ENCODE peak calls at places on chromosomes 7 and 10, in seven cellular contexts. Q is mucosa of descending colon, X is suprapubic skin, S is left lung, G is A549, I is ovary, Z is uterus. C is an unnamed sample.

GRCh38 chr7:43658718-43659548 is 70.4 kb downstream of the COA1 start:
- DNase-seq in Q (no peak), X (no peak), S (no peak), G (no peak), I (no peak), Z (no peak), C (no peak)

GRCh38 chr7:29270979-29271658 is 76.5 kb downstream of the CHN2 start:
- DNase-seq in Q (no peak), X (no peak), S (no peak), G (no peak), I (no peak), Z (no peak), C (no peak)

GRCh38 chr10:44934416-44935200 is 23.5 kb downstream of the TMEM72 start:
- DNase-seq in Q (no peak), X (no peak), S (peak; percentile 39), G (no peak), I (no peak), Z (no peak), C (no peak)

GRCh38 chr7:120060283-120060682 is 212.7 kb upstream of the KCND2 start:
- DNase-seq in Q (no peak), X (no peak), S (no peak), G (no peak), I (no peak), Z (no peak), C (no peak)

GRCh38 chr7:38740041-38740440 is 108.9 kb upstream of the AMPH start:
- DNase-seq in Q (no peak), X (no peak), S (no peak), G (no peak), I (no peak), Z (no peak), C (no peak)

GRCh38 chr10:110680473-110681020 is 36.4 kb downstream of the RBM20 start:
- DNase-seq in Q (no peak), X (no peak), S (no peak), G (no peak), I (no peak), Z (no peak), C (peak; percentile 85)

GRCh38 chr10:33237736-33238624 is 96.5 kb downstream of the NRP1 start:
- DNase-seq in Q (no peak), X (no peak), S (no peak), G (peak; percentile 90), I (no peak), Z (no peak), C (no peak)

GRCh38 chr10:128934492-128934891 is 532.5 kb upstream of the MGMT start:
- DNase-seq in Q (no peak), X (no peak), S (no peak), G (no peak), I (no peak), Z (no peak), C (no peak)

GRCh38 chr10:93917064-93917391 is 23.2 kb downstream of the SLC35G1 start:
- DNase-seq in Q (peak; percentile 51), X (no peak), S (no peak), G (no peak), I (no peak), Z (no peak), C (no peak)

GRCh38 chr7:99289185-99289584 is 16.5 kb downstream of the MYH16 start:
- DNase-seq in Q (no peak), X (no peak), S (no peak), G (no peak), I (no peak), Z (no peak), C (no peak)

GRCh38 chr7:35839860-35840854 is 39.3 kb downstream of the SEPTIN7 start:
- DNase-seq in Q (no peak), X (peak; percentile 8), S (no peak), G (peak; percentile 9), I (no peak), Z (no peak), C (no peak)

GRCh38 chr10:100912609-100913469 is at the start of gene SLF2:
- DNase-seq in Q (peak; percentile 98), X (peak; percentile 99), S (peak; percentile 99), G (peak; percentile 98), I (peak; percentile 98), Z (peak; percentile 98), C (peak; percentile 98)

GRCh38 chr7:157519246-157519645 is 182.4 kb downstream of the DNAJB6 start:
- DNase-seq in Q (no peak), X (no peak), S (no peak), G (no peak), I (no peak), Z (no peak), C (peak; percentile 23)
- H3K9me3 ChIP-seq in Q (no peaks in the 10 kb centered on the region), X (no peaks in the 10 kb centered on the region), S (no peaks in the 10 kb centered on the region), G (no peaks in the 10 kb centered on the region), I (no peaks in the 10 kb centered on the region), Z (no peaks in the 10 kb centered on the region), C (no peaks in the 10 kb centered on the region)

GRCh38 chr10:73974309-73974946 is 23.5 kb upstream of the VCL start:
- DNase-seq in Q (no peak), X (no peak), S (no peak), G (no peak), I (no peak), Z (no peak), C (no peak)
- H3K4me3 ChIP-seq in Q (no peak overlapping the region), X (no peak overlapping the region), S (no peak overlapping the region), G (no peak overlapping the region), I (no peak overlapping the region), Z (no peak overlapping the region), C (no peak overlapping the region)

DNA sequence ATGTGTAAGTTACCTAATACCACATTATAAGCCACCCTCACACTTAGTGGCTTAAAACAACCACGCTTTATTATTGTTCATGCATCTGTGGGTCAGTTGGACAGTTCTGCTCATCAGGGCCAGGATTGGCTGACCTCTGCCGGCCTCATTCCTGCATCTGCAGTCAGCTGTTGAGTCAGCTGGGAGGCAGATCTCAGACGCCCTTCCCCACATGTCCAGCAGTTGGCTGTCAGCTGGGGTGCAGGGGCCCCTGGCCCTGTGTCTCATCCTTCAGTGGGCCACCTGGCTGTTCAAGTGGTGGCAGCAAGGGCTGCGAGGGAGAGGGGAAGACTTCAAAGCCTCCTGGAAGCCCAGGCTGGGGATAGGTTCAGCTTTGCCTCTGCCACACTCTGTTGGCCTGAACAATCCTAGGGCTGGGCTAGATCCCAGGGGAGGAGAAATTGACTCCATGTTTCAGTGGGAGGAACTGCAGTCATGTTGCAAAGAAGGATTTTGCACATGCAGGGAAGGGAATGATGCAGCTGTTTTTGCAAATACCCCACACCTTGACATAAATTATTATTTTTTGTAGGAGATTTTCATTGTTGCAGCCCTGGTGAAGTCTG is 33.1 kb downstream of the TACR2 start:
- DNase-seq in Q (no peak), X (no peak), S (no peak), G (no peak), I (no peak), Z (peak; percentile 53), C (peak; percentile 83)
- TF ChIP-seq CTCF in Q (no peak), X (no peak), S (no peak), G (peak; percentile 20), I (no peak), Z (peak; percentile 20), C (peak; percentile 42)

GRCh38 chr7:157466473-157467261 is 129.9 kb downstream of the DNAJB6 start:
- DNase-seq in Q (no peak), X (no peak), S (no peak), G (no peak), I (no peak), Z (no peak), C (no peak)
- H3K9me3 ChIP-seq in Q (no peaks in the 10 kb centered on the region), X (no peaks in the 10 kb centered on the region), S (no peaks in the 10 kb centered on the region), G (peaks cover under 1% of the 10 kb centered on the region), I (no peaks in the 10 kb centered on the region), Z (no peaks in the 10 kb centered on the region), C (no peaks in the 10 kb centered on the region)

GRCh38 chr7:33779216-33779615 is 126.1 kb upstream of the BMPER start:
- DNase-seq in Q (no peak), X (no peak), S (no peak), G (no peak), I (no peak), Z (no peak), C (no peak)
- H3K4me3 ChIP-seq in Q (no peak overlapping the region), X (no peak overlapping the region), S (no peak overlapping the region), G (no peak overlapping the region), I (no peak overlapping the region), Z (no peak overlapping the region), C (no peak overlapping the region)

DNA sequence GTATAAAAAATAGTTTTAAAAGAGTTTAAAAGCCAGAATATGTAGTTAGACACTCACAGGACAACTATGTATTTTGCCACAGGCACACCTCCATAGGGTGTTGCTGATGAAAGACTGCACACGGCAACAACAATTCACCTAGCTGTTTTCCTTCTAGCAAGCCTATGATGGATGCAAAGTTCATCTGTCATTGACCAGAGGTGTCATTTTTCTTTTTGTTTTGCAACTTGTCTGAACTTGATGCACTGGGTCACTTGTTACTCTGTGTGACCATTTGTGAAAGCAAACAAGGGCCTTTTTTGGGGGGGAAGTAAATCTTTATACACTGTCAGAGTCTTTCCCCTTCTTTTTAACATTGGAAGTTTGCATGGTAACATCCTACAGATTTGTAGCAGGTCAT is 258.0 kb upstream of the SEMA3A start:
- DNase-seq in Q (no peak), X (no peak), S (no peak), G (no peak), I (no peak), Z (no peak), C (no peak)
- TF ChIP-seq CTCF in Q (no peak), X (no peak), S (no peak), G (no peak), I (no peak), Z (no peak), C (no peak)

DNA sequence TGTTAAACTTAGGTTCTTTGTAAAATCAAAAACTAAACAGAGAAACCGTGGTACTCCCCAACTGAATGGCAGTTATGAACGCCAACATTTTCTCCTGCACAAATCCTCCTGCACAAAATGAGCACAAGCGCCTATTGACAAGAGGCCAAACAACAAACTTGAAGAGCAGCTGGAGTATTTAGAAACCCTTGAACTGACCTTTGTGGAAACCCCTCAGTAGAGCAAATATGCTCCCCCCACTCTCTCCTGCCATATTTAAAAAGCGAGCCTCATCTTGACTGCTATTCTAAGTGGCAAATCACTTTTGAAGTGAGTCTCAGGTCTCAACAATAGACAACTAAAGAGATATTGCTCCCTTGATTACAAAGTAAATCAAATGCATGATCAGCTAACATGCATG is 20.5 kb downstream of the LAMB1 start:
- DNase-seq in Q (no peak), X (no peak), S (no peak), G (no peak), I (no peak), Z (no peak), C (no peak)
- H3K9me3 ChIP-seq in Q (no peaks in the 10 kb centered on the region), X (no peaks in the 10 kb centered on the region), S (no peaks in the 10 kb centered on the region), G (no peaks in the 10 kb centered on the region), I (no peaks in the 10 kb centered on the region), Z (no peaks in the 10 kb centered on the region), C (no peaks in the 10 kb centered on the region)

GRCh38 chr7:1667566-1668485 is 2.3 kb upstream of the ELFN1 start:
- DNase-seq in Q (no peak), X (peak; percentile 53), S (peak; percentile 25), G (no peak), I (no peak), Z (no peak), C (peak; percentile 9)
- H3K4me3 ChIP-seq in Q (no peak overlapping the region), X (peak overlapping the region; percentile 58), S (peak overlapping the region; percentile 48), G (peak overlapping the region; percentile 55), I (peak overlapping the region; percentile 24), Z (peak overlapping the region; percentile 32), C (peak overlapping the region; percentile 74)

DNA sequence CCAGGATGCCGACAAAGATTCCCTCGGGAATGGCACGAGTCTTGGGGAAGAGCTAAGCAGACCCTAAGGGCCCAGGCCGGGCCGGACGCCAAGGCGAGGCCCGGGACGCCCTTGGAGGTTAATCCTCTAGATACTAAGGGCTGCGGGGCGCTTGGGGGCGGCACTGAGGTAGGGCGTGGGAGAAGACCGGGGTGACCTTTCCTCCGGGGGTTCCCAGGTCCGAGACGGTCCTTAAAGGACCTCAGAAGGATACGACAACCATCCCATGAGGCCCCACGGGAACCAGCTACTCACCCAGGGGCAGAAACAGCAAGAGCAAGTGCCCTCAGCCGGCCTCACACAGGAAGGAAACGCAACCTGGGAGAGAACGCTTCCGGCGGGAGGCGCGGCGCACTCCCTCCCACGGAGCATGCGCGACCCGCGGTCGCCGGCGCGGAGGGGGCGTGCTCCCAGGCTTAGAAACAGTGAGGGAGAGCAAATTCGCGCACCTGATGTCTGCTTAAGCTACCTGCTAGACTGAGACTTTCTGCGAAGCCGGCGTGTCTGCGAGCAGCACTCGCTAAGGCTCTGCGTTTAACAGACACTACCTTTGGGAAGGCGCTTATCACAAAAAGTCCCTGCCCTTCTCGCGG is at the start of gene ATAD1:
- DNase-seq in Q (peak; percentile 89), X (peak; percentile 84), S (peak; percentile 87), G (peak; percentile 76), I (peak; percentile 73), Z (peak; percentile 81), C (peak; percentile 84)
- TF ChIP-seq CTCF in Q (no peak), X (no peak), S (no peak), G (no peak), I (peak; percentile 10), Z (peak; percentile 21), C (no peak)

C was measured in psoas muscle.